ENCODE peak calls at places on chromosomes 11 and 22, in six cellular contexts. L is central memory CD4-positive, alpha-beta T cell; Q is GM10248; U is GM03348; P is cardiac septum; M is fibroblast of villous mesenchyme. X is an unnamed sample.

GRCh38 chr11:64233913-64234839 is at the start of gene VEGFB:
- DNase-seq in L (peak), Q (peak), U (peak), P (peak), M (peak), X (peak)

GRCh38 chr22:39152511-39153219 is at the start of gene CBX7:
- DNase-seq in L (peak), Q (peak), U (peak), P (peak), M (peak), X (peak)

GRCh38 chr22:48379371-48379770 is 1448.3 kb downstream of the BRD1 start:
- DNase-seq in L (no peak), Q (no peak), U (no peak), P (no peak), M (no peak), X (no peak)

GRCh38 chr22:46472722-46473016 is 64.8 kb downstream of the CELSR1 start:
- DNase-seq in L (no peak), Q (no peak), U (no peak), P (no peak), M (no peak), X (no peak)

GRCh38 chr11:1453611-1454386 is 32.8 kb downstream of the MOB2 start:
- DNase-seq in L (peak), Q (peak), U (no peak), P (no peak), M (no peak), X (no peak)

GRCh38 chr22:28034760-28035401 is 115.8 kb upstream of the PITPNB start:
- DNase-seq in L (no peak), Q (no peak), U (no peak), P (peak), M (peak), X (no peak)

GRCh38 chr11:71452354-71453020 is 516 bp upstream of the NADSYN1 start:
- DNase-seq in L (peak), Q (no peak), U (peak), P (peak), M (peak), X (peak)

GRCh38 chr11:95134491-95134890 is 44.8 kb downstream of the ENDOD1 start:
- DNase-seq in L (no peak), Q (no peak), U (peak), P (no peak), M (peak), X (peak)

GRCh38 chr22:17009640-17010291 is 1.7 kb upstream of the GAB4 start:
- DNase-seq in L (no peak), Q (no peak), U (no peak), P (no peak), M (no peak), X (no peak)

GRCh38 chr22:36625102-36625501 is 78.5 kb downstream of the CACNG2 start:
- DNase-seq in L (no peak), Q (no peak), U (no peak), P (no peak), M (no peak), X (no peak)

GRCh38 chr22:44486538-44486937 is 11.5 kb downstream of the RTL6 start:
- DNase-seq in L (no peak), Q (no peak), U (no peak), P (no peak), M (peak), X (no peak)

GRCh38 chr11:126282742-126283591 is at the start of gene TIRAP:
- DNase-seq in L (peak), Q (peak), U (peak), P (peak), M (peak), X (peak)

GRCh38 chr11:118180300-118180703 is 3.9 kb upstream of the SCN2B start:
- DNase-seq in L (no peak), Q (no peak), U (no peak), P (peak), M (no peak), X (no peak)

GRCh38 chr11:77287615-77288273 is 13.7 kb downstream of the GDPD4 start:
- DNase-seq in L (no peak), Q (no peak), U (peak), P (no peak), M (peak), X (peak)

GRCh38 chr11:72446929-72447753 is 12.8 kb upstream of the CLPB start:
- DNase-seq in L (peak), Q (peak), U (peak), P (no peak), M (peak), X (peak)

GRCh38 chr11:119624102-119624615 is 104.8 kb downstream of the NECTIN1 start:
- DNase-seq in L (no peak), Q (peak), U (peak), P (no peak), M (no peak), X (peak)

GRCh38 chr22:50717709-50718351 is 20.2 kb upstream of the ACR start:
- DNase-seq in L (no peak), Q (no peak), U (no peak), P (no peak), M (no peak), X (no peak)

GRCh38 chr11:15770798-15771414 is 585.4 kb downstream of the SOX6 start:
- DNase-seq in L (no peak), Q (peak), U (peak), P (no peak), M (peak), X (peak)

GRCh38 chr22:50242406-50242949 is 2.3 kb downstream of the TUBGCP6 start:
- DNase-seq in L (no peak), Q (no peak), U (no peak), P (no peak), M (peak), X (no peak)

GRCh38 chr11:250740-251299 is 14.0 kb downstream of the PSMD13 start:
- DNase-seq in L (peak), Q (peak), U (peak), P (peak), M (peak), X (peak)

GRCh38 chr11:10263929-10264328 is 30.1 kb downstream of the SBF2 start:
- DNase-seq in L (no peak), Q (no peak), U (peak), P (no peak), M (peak), X (no peak)

GRCh38 chr22:40484906-40485660 is 114.7 kb downstream of the SGSM3 start:
- DNase-seq in L (no peak), Q (no peak), U (peak), P (no peak), M (peak), X (peak)

GRCh38 chr22:32623943-32624342 is 149.3 kb downstream of the FBXO7 start:
- DNase-seq in L (no peak), Q (no peak), U (peak), P (no peak), M (peak), X (peak)

GRCh38 chr11:69588270-69588669 is 52.7 kb upstream of the CCND1 start:
- DNase-seq in L (no peak), Q (no peak), U (peak), P (peak), M (peak), X (peak)

GRCh38 chr11:134625631-134626030 is 213.6 kb upstream of the B3GAT1 start:
- DNase-seq in L (no peak), Q (no peak), U (no peak), P (peak), M (no peak), X (no peak)

X was measured in hepatic stellate cell.